ENCODE peak calls at places on chromosomes 13 and 19, in five cellular contexts. A is tibial artery, I is ascending aorta, J is adrenal gland, M is right lobe of liver. V is an unnamed sample.

GRCh38 chr19:50332014-50332263 is 2.8 kb upstream of the KCNC3 start:
- DNase-seq in A (no peak), I (no peak), J (no peak), M (no peak), V (no peak)

GRCh38 chr19:29499261-29499920 is 26.4 kb upstream of the VSTM2B start:
- DNase-seq in A (peak), I (no peak), J (no peak), M (no peak), V (no peak)

GRCh38 chr13:81058211-81058915 is 717.4 kb upstream of the SPRY2 start:
- DNase-seq in A (no peak), I (no peak), J (no peak), M (no peak), V (peak)

GRCh38 chr13:26971990-26972888 is 199.4 kb downstream of the USP12 start:
- DNase-seq in A (no peak), I (no peak), J (no peak), M (peak), V (peak)

GRCh38 chr19:7461841-7462629 is 26.8 kb downstream of the PEX11G start:
- DNase-seq in A (no peak), I (no peak), J (no peak), M (no peak), V (no peak)

GRCh38 chr13:62185631-62186256 is 770.1 kb upstream of the PCDH20 start:
- DNase-seq in A (no peak), I (no peak), J (no peak), M (no peak), V (no peak)

GRCh38 chr19:45782162-45782623 is at the start of gene DMPK:
- DNase-seq in A (peak), I (no peak), J (no peak), M (no peak), V (no peak)

GRCh38 chr13:46603165-46603603 is 50.2 kb downstream of the LRCH1 start:
- DNase-seq in A (no peak), I (no peak), J (no peak), M (no peak), V (no peak)

GRCh38 chr19:55304279-55304978 is 20.6 kb downstream of the BRSK1 start:
- DNase-seq in A (no peak), I (no peak), J (no peak), M (no peak), V (peak)

GRCh38 chr13:20291037-20291436 is 58.9 kb upstream of the GJB6 start:
- DNase-seq in A (no peak), I (no peak), J (no peak), M (no peak), V (no peak)

GRCh38 chr19:13906525-13906904 is 514 bp downstream of the CC2D1A start:
- DNase-seq in A (no peak), I (no peak), J (no peak), M (peak), V (no peak)

GRCh38 chr13:108102771-108103170 is 112.6 kb downstream of the LIG4 start:
- DNase-seq in A (no peak), I (no peak), J (no peak), M (no peak), V (no peak)

GRCh38 chr13:113664751-113665581 is 2.1 kb upstream of the GRK1 start:
- DNase-seq in A (peak), I (no peak), J (no peak), M (peak), V (no peak)

GRCh38 chr13:62162860-62163259 is 747.2 kb upstream of the PCDH20 start:
- DNase-seq in A (no peak), I (no peak), J (no peak), M (no peak), V (no peak)

GRCh38 chr13:91017669-91018053 is 329.8 kb upstream of the MIR17HG start:
- DNase-seq in A (no peak), I (no peak), J (no peak), M (no peak), V (no peak)

GRCh38 chr19:39372941-39373340 is 18.0 kb downstream of the PAF1 start:
- DNase-seq in A (no peak), I (no peak), J (no peak), M (no peak), V (no peak)

GRCh38 chr13:46354143-46355087 is 32.6 kb downstream of the RUBCNL start:
- DNase-seq in A (no peak), I (no peak), J (no peak), M (no peak), V (no peak)

GRCh38 chr13:102563267-102563666 is 33.5 kb upstream of the TPP2 start:
- DNase-seq in A (no peak), I (no peak), J (no peak), M (no peak), V (no peak)

GRCh38 chr13:61563645-61564044 is 148.0 kb upstream of the PCDH20 start:
- DNase-seq in A (no peak), I (no peak), J (no peak), M (no peak), V (no peak)

GRCh38 chr19:55473201-55473600 is 3.2 kb upstream of the ZNF628 start:
- DNase-seq in A (no peak), I (no peak), J (peak), M (no peak), V (no peak)

GRCh38 chr19:35045667-35046300 is 4.3 kb downstream of the HPN start:
- DNase-seq in A (no peak), I (no peak), J (no peak), M (no peak), V (no peak)

DNA sequence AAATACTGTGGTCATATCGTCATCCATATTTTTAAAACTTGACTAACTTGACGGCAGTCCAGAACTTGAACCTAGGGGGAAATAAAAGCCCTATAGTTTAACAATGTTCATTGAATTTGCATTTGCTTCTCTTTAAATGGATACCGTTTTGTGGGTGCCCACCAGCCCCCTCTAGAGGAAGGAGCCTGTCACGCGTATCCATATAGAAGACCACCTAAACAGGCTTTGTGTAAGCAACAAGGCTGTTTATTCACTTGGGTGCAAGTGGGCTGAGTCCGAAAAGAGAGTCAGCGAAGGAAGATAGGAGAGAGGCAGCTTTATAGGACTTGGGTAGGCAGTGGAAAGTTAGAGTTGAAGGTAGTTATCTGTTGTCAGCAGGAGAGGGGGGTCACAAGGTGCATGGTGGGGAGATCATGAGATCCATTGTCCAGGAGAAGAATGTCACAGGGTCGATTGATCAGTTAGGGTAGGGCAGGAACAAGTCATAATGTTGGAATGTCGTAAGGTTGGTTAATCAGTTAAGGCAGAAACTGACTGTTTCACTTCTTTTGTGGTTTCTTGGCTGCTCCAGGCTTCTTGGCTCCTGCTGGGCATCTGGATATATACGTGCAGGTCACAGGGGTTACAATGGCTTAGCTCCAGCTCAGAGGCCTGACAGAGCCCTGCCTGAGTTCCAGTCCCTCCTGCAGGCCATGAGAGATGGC is 42.5 kb upstream of the ANKRD10 start:
- DNase-seq in A (no peak), I (no peak), J (no peak), M (no peak), V (no peak)
- TF ChIP-seq CTCF in A (no peak), I (no peak), J (no peak), M (no peak), V (peak)

GRCh38 chr19:33132425-33132824 is 511 bp downstream of the WDR88 start:
- DNase-seq in A (no peak), I (no peak), J (no peak), M (no peak), V (no peak)

GRCh38 chr19:33132021-33132420 is at the start of gene WDR88:
- DNase-seq in A (no peak), I (no peak), J (no peak), M (no peak), V (no peak)

GRCh38 chr19:33129901-33130300 is 2.0 kb upstream of the WDR88 start:
- DNase-seq in A (no peak), I (no peak), J (no peak), M (no peak), V (no peak)

GRCh38 chr19:33133438-33134031 is 1.6 kb downstream of the WDR88 start:
- DNase-seq in A (no peak), I (no peak), J (peak), M (no peak), V (no peak)

DNA sequence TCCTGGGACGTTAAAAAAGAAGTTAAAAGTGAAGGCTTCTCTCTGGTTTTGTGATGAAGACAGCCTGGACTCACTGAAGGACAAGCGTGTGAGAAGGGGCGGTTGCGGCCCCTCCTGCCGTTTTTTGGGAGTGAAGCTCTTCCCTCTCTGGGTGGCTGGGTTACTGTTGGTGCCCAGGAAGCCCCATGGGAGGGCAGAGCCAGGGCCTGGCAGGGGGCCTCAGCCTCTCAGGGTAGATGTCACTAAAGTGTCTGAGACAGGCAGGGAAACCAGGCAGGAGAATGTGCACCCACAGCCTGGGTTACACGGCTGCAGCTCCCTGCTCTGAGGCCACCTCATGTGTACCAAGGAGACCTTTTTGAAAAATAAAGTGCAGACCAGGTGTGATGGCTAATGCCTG is 1.5 kb upstream of the WDR88 start:
- DNase-seq in A (no peak), I (no peak), J (no peak), M (no peak), V (no peak)
- H3K4me3 ChIP-seq in A (no peak), I (no peak), J (no peak), M (no peak), V (no peak)

DNA sequence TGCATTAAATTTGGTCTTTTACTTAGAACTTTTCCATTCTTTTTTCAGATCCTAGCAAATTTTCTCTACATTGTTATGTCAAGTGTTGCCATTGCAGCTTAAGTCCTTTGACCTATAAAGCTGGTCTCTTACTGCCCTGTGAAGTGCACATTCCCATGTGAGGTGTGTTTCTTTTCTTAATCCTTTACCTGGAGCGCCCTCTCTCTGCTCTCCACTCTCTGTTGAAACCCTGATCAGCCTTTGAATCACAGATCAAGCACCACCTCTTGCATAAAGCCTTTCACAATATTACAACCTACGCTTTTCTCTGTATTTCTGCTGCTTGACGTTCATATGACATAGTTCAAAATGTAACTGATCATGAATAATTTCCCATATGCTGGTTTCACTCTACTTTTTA is 84.8 kb downstream of the PCDH17 start:
- DNase-seq in A (no peak), I (no peak), J (no peak), M (no peak), V (peak)
- TF ChIP-seq CTCF in A (no peak), I (no peak), J (no peak), M (no peak), V (no peak)

DNA sequence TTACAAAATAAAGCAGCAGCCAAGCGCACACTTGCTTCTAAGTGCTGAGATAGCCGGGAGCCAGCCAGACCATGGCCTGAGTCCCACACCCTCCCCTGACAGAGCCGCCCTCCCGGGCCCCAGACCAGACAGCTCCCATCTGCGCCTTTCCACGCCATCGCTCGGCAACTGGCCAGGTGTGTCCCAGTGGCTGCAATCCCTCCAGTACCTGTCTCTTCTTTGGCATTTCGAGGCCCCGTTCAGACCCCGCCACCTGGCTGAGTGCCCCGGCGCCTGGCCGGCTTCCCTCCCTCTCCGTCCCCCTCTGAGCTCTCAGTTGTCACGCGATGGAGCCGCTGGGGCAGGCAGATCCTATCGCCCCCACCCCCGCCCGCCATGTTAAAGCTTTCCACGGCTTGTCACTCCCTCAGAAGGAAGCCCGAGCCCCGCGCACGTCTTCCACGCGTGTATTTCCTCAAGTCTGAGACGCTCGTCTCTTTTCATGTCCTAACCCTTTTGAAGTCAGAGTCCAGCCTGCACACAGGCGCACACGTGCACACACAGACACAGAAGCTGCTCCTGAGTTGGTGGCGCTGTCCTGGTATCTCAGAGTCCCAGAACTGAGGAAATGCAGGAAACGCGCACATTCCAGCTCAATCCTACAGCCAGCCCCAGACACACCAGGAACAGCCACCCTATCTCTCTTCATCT is 7.9 kb downstream of the MLLT1 start:
- DNase-seq in A (peak), I (no peak), J (peak), M (peak), V (peak)
- H3K4me3 ChIP-seq in A (peak), I (peak), J (peak), M (peak), V (peak)

GRCh38 chr19:11306337-11306736 is 10.4 kb downstream of the TSPAN16 start:
- DNase-seq in A (no peak), I (no peak), J (no peak), M (no peak), V (peak)

GRCh38 chr19:11299946-11300810 is 4.2 kb downstream of the TSPAN16 start:
- DNase-seq in A (no peak), I (no peak), J (no peak), M (no peak), V (no peak)

GRCh38 chr19:11300811-11301120 is 4.8 kb downstream of the TSPAN16 start:
- DNase-seq in A (no peak), I (no peak), J (no peak), M (no peak), V (no peak)

GRCh38 chr19:11304936-11305335 is 9.0 kb downstream of the TSPAN16 start:
- DNase-seq in A (no peak), I (no peak), J (no peak), M (no peak), V (no peak)
- TF ChIP-seq CTCF in A (no peak), I (no peak), J (no peak), M (no peak), V (no peak)

GRCh38 chr19:2308114-2308556 is at the start of gene LINGO3:
- DNase-seq in A (no peak), I (no peak), J (no peak), M (no peak), V (peak)
- H3K4me3 ChIP-seq in A (peak), I (no peak), J (no peak), M (no peak), V (peak)

GRCh38 chr19:47082493-47082892 is 31.1 kb downstream of the ZC3H4 start:
- DNase-seq in A (no peak), I (no peak), J (no peak), M (no peak), V (no peak)
- TF ChIP-seq CTCF in A (no peak), I (no peak), J (no peak), M (no peak), V (no peak)

GRCh38 chr13:44902793-44903192 is 86.5 kb downstream of the NUFIP1 start:
- DNase-seq in A (no peak), I (no peak), J (no peak), M (no peak), V (no peak)
- H3K4me3 ChIP-seq in A (no peak), I (no peak), J (no peak), M (no peak), V (no peak)

V was measured in cardiac muscle cell.